ENCODE peak calls at places on chromosomes 7 and 10, in four cellular contexts. J is H9, A is mesendoderm, P is IMR-90. H is an unnamed sample.

GRCh38 chr10:22629843-22630228 is 84.5 kb downstream of the PIP4K2A start:
- DNase-seq in P (no peak), J (no peak), A (peak), H (no peak)

GRCh38 chr10:99234067-99234738 is 1.4 kb downstream of the HPSE2 start:
- DNase-seq in J (peak), P (peak), A (peak), H (no peak)

GRCh38 chr10:35368485-35369048 is 32.3 kb downstream of the CCNY start:
- DNase-seq in P (no peak), A (no peak), J (no peak), H (no peak)

GRCh38 chr7:129110575-129111376 is 33.7 kb upstream of the TSPAN33 start:
- DNase-seq in P (no peak), J (peak), A (peak), H (no peak)

GRCh38 chr7:156025675-156026074 is 213.4 kb upstream of the SHH start:
- DNase-seq in A (no peak), J (no peak), P (no peak), H (no peak)

GRCh38 chr7:158957921-158958471 is 101.6 kb downstream of the DYNC2I1 start:
- DNase-seq in P (no peak), J (peak), A (no peak), H (no peak)

GRCh38 chr10:11625019-11625735 is 13.7 kb upstream of the USP6NL start:
- DNase-seq in P (no peak), A (no peak), J (no peak), H (no peak)

GRCh38 chr10:80281784-80282505 is 7.5 kb downstream of the MAT1A start:
- DNase-seq in P (no peak), A (no peak), J (no peak), H (no peak)

GRCh38 chr7:73328696-73329095 is 735 bp downstream of the FKBP6 start:
- DNase-seq in P (no peak), J (no peak), A (no peak), H (no peak)

GRCh38 chr10:108848016-108848415 is 1075.3 kb downstream of the XPNPEP1 start:
- DNase-seq in A (no peak), J (no peak), P (no peak), H (no peak)

GRCh38 chr7:129855234-129855673 is 97.5 kb downstream of the UBE2H start:
- DNase-seq in J (no peak), A (no peak), P (peak), H (no peak)

GRCh38 chr10:52050429-52051047 is 263.5 kb upstream of the DKK1 start:
- DNase-seq in A (no peak), J (no peak), P (no peak), H (no peak)

GRCh38 chr10:44186150-44186549 is 198.7 kb downstream of the CXCL12 start:
- DNase-seq in P (peak), J (no peak), A (no peak), H (no peak)

GRCh38 chr7:157519246-157519645 is 182.4 kb downstream of the DNAJB6 start:
- DNase-seq in A (no peak), P (no peak), J (no peak), H (no peak)

GRCh38 chr10:116080553-116080952 is 192.5 kb downstream of the GFRA1 start:
- DNase-seq in P (peak), J (peak), A (peak), H (no peak)

GRCh38 chr10:22022257-22023051 is 18.9 kb upstream of the DNAJC1 start:
- DNase-seq in P (no peak), A (no peak), J (no peak), H (no peak)

GRCh38 chr10:44897049-44897448 is 14.1 kb upstream of the TMEM72 start:
- DNase-seq in A (no peak), J (no peak), P (peak), H (no peak)

GRCh38 chr10:88651131-88651541 is 13.1 kb upstream of the LIPF start:
- DNase-seq in A (no peak), P (peak), J (no peak), H (no peak)

GRCh38 chr10:34916368-34916767 is 101.3 kb upstream of the PARD3 start:
- DNase-seq in P (peak), A (no peak), J (no peak), H (no peak)

GRCh38 chr7:81600608-81601007 is 169.2 kb downstream of the HGF start:
- DNase-seq in J (no peak), A (no peak), P (peak), H (no peak)

GRCh38 chr7:37718585-37718984 is 35.0 kb downstream of the GPR141 start:
- DNase-seq in P (no peak), J (no peak), A (no peak), H (no peak)

GRCh38 chr10:74227697-74228424 is 76.8 kb downstream of the ADK start:
- DNase-seq in P (peak), A (no peak), J (no peak), H (no peak)

GRCh38 chr10:100774876-100775275 is 29.5 kb downstream of the PAX2 start:
- DNase-seq in P (no peak), J (no peak), A (no peak), H (no peak)

GRCh38 chr7:77799078-77799964 is 748 bp downstream of the PHTF2 start:
- DNase-seq in P (peak), A (peak), J (peak), H (peak)

GRCh38 chr10:28722065-28722803 is 44.9 kb downstream of the BAMBI start:
- DNase-seq in A (peak), P (peak), J (peak), H (peak)

GRCh38 chr10:70649526-70649925 is 22.8 kb upstream of the ADAMTS14 start:
- DNase-seq in A (no peak), J (no peak), P (peak), H (no peak)

GRCh38 chr10:22317771-22318565 is 1.8 kb downstream of the COMMD3 start:
- DNase-seq in P (no peak), J (no peak), A (peak), H (no peak)

GRCh38 chr7:23298141-23298851 is 843 bp upstream of the MALSU1 start:
- DNase-seq in P (peak), J (no peak), A (no peak), H (no peak)

GRCh38 chr10:6657669-6658068 is 77.6 kb upstream of the PRKCQ start:
- DNase-seq in A (no peak), P (no peak), J (no peak), H (no peak)

GRCh38 chr10:44982496-44982895 is 3.9 kb upstream of the DEPP1 start:
- DNase-seq in A (no peak), P (no peak), J (no peak), H (no peak)

GRCh38 chr7:149683898-149684297 is 89.5 kb downstream of the ZNF467 start:
- DNase-seq in A (no peak), J (no peak), P (no peak), H (no peak)

GRCh38 chr7:50534690-50535290 is 30.4 kb downstream of the DDC start:
- DNase-seq in A (peak), P (peak), J (peak), H (no peak)

GRCh38 chr7:65449505-65449852 is 75.8 kb downstream of the ZNF92 start:
- DNase-seq in J (no peak), A (no peak), P (no peak), H (no peak)

GRCh38 chr10:77204171-77204570 is 433.4 kb downstream of the KCNMA1 start:
- DNase-seq in J (no peak), A (peak), P (no peak), H (no peak)

GRCh38 chr7:47591655-47592572 is 10.0 kb upstream of the TNS3 start:
- DNase-seq in J (no peak), P (peak), A (peak), H (no peak)
- H2BK15ac ChIP-seq in J (no peak), P (peak), A (no peak), H (no peak)

GRCh38 chr10:97400665-97401454 is at the start of gene RRP12:
- DNase-seq in J (peak), P (peak), A (peak), H (peak)
- H2BK15ac ChIP-seq in J (no peak), P (no peak), A (no peak), H (no peak)

DNA sequence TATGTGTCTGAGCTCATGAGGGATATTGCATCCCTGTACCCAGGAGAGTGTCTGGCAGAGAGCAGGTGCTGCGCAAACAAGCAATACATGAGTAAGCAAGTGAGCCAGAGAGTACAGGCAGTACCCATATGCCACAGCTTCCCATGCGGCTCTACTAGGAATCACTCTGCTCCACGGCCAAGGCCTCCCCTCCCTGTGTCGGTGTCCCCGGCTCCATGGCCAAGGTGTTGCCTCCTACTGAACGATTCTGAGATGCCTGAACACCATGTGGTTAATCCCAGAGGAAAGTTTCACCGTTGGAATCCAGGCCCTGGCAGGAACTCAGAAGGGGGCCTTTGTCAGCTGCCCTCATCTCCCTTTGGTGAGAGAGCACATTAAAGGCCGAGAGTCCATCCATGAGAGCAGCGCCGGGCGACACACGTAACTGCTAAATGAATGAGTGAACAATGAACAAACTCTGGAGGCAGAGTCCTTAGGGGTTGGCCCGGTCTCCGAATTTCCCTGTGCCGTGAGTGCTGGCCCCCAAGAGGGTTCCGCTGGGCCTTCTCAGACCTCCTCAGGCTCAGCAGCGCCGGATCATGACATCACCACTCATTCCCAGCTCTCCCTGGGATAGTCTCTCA is 136.0 kb upstream of the FAM20C start:
- DNase-seq in A (no peak), P (no peak), J (no peak), H (no peak)
- H2BK15ac ChIP-seq in A (no peak), P (no peak), J (no peak), H (peak)

GRCh38 chr10:15857001-15857608 is 3.2 kb downstream of the MINDY3 start:
- DNase-seq in A (no peak), P (no peak), J (no peak), H (no peak)

GRCh38 chr10:15860692-15861201 is 440 bp upstream of the MINDY3 start:
- DNase-seq in J (no peak), P (no peak), A (no peak), H (no peak)

GRCh38 chr10:15859865-15860691 is at the start of gene MINDY3:
- DNase-seq in J (peak), P (peak), A (peak), H (peak)

GRCh38 chr10:15859531-15859864 is 809 bp downstream of the MINDY3 start:
- DNase-seq in J (no peak), P (no peak), A (no peak), H (no peak)

DNA sequence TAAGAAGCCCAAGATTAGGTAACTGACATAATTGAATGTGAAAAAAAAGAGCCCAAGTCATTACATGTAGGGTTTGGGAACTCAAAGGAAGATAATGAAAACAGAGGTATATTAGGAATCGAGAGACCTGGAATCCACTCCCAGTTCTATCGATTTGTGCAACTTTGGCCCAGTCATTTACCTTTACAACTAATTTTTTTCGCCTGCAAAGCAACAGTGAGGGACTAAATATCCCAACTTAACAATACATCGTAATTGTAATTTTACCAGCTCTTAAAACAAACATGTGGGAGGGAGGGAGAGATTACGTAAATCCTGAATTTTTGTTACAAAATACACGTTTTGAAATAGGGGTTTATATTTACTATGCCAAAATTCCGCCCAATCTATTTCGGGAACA is 1.4 kb downstream of the MINDY3 start:
- DNase-seq in A (no peak), J (no peak), P (no peak), H (no peak)
- H2BK15ac ChIP-seq in A (no peak), J (no peak), P (no peak), H (no peak)

GRCh38 chr7:2886900-2887299 is 42.8 kb upstream of the GNA12 start:
- DNase-seq in A (peak), P (peak), J (peak), H (peak)
- H2BK15ac ChIP-seq in A (no peak), P (no peak), J (no peak), H (peak)

GRCh38 chr7:44200699-44201461 is at the start of gene YKT6:
- DNase-seq in J (peak), P (peak), A (peak), H (peak)
- H2BK15ac ChIP-seq in J (no peak), P (no peak), A (no peak), H (peak)